ENCODE peak calls at places on chromosome 1, in eight cellular contexts. One of them, this sample, is unnamed.

GRCh38 chr1:94871031-94871430 is 50.9 kb downstream of the SLC44A3 start:
- DNase-seq in neuronal stem cell: no peak
- DNase-seq in body of pancreas: no peak
- DNase-seq in fibroblast of pulmonary artery: no peak
- DNase-seq in bronchial epithelial cell: no peak
- DNase-seq in AG10803: peak; percentile 32
- DNase-seq in cardiac muscle cell: no peak
- DNase-seq in epithelial cell of esophagus: no peak
- DNase-seq in this sample: no peak

GRCh38 chr1:29488794-29489309 is 252.5 kb downstream of the PTPRU start:
- DNase-seq in AG10803: no peak
- DNase-seq in epithelial cell of esophagus: no peak
- DNase-seq in cardiac muscle cell: no peak
- DNase-seq in bronchial epithelial cell: no peak
- DNase-seq in fibroblast of pulmonary artery: no peak
- DNase-seq in body of pancreas: no peak
- DNase-seq in neuronal stem cell: no peak
- DNase-seq in this sample: no peak

GRCh38 chr1:165235158-165235776 is 121.2 kb downstream of the LMX1A start:
- DNase-seq in neuronal stem cell: peak; percentile 65
- DNase-seq in body of pancreas: peak; percentile 26
- DNase-seq in AG10803: no peak
- DNase-seq in bronchial epithelial cell: no peak
- DNase-seq in epithelial cell of esophagus: no peak
- DNase-seq in fibroblast of pulmonary artery: no peak
- DNase-seq in cardiac muscle cell: no peak
- DNase-seq in this sample: no peak

GRCh38 chr1:79042117-79042516 is 35.6 kb upstream of the ADGRL4 start:
- DNase-seq in fibroblast of pulmonary artery: peak; percentile 74
- DNase-seq in epithelial cell of esophagus: peak; percentile 55
- DNase-seq in cardiac muscle cell: peak; percentile 67
- DNase-seq in body of pancreas: no peak
- DNase-seq in bronchial epithelial cell: peak; percentile 64
- DNase-seq in AG10803: peak; percentile 75
- DNase-seq in neuronal stem cell: no peak
- DNase-seq in this sample: no peak

GRCh38 chr1:24351247-24351646 is 32.1 kb downstream of the GRHL3 start:
- DNase-seq in bronchial epithelial cell: no peak
- DNase-seq in fibroblast of pulmonary artery: no peak
- DNase-seq in body of pancreas: no peak
- DNase-seq in cardiac muscle cell: no peak
- DNase-seq in AG10803: no peak
- DNase-seq in neuronal stem cell: no peak
- DNase-seq in epithelial cell of esophagus: no peak
- DNase-seq in this sample: no peak

GRCh38 chr1:214882621-214883020 is 199.9 kb upstream of the KCNK2 start:
- DNase-seq in cardiac muscle cell: no peak
- DNase-seq in neuronal stem cell: no peak
- DNase-seq in body of pancreas: no peak
- DNase-seq in bronchial epithelial cell: no peak
- DNase-seq in fibroblast of pulmonary artery: no peak
- DNase-seq in epithelial cell of esophagus: no peak
- DNase-seq in AG10803: peak; percentile 12
- DNase-seq in this sample: no peak

GRCh38 chr1:183885142-183885735 is 80.3 kb downstream of the RGL1 start:
- DNase-seq in body of pancreas: no peak
- DNase-seq in cardiac muscle cell: peak; percentile 42
- DNase-seq in AG10803: no peak
- DNase-seq in fibroblast of pulmonary artery: no peak
- DNase-seq in bronchial epithelial cell: peak; percentile 21
- DNase-seq in epithelial cell of esophagus: no peak
- DNase-seq in neuronal stem cell: no peak
- DNase-seq in this sample: no peak

GRCh38 chr1:232292818-232293217 is 337.1 kb downstream of the SIPA1L2 start:
- DNase-seq in cardiac muscle cell: no peak
- DNase-seq in neuronal stem cell: no peak
- DNase-seq in epithelial cell of esophagus: peak; percentile 72
- DNase-seq in body of pancreas: no peak
- DNase-seq in bronchial epithelial cell: peak; percentile 84
- DNase-seq in fibroblast of pulmonary artery: no peak
- DNase-seq in AG10803: no peak
- DNase-seq in this sample: no peak

GRCh38 chr1:37945743-37946702 is 830 bp downstream of the INPP5B start:
- DNase-seq in cardiac muscle cell: peak; percentile 98
- DNase-seq in fibroblast of pulmonary artery: peak; percentile 98
- DNase-seq in AG10803: peak; percentile 96
- DNase-seq in neuronal stem cell: no peak
- DNase-seq in bronchial epithelial cell: no peak
- DNase-seq in epithelial cell of esophagus: no peak
- DNase-seq in body of pancreas: peak; percentile 32
- DNase-seq in this sample: no peak

GRCh38 chr1:96424882-96425281 is 296.7 kb upstream of the PTBP2 start:
- DNase-seq in cardiac muscle cell: peak; percentile 7
- DNase-seq in fibroblast of pulmonary artery: no peak
- DNase-seq in neuronal stem cell: no peak
- DNase-seq in AG10803: peak; percentile 84
- DNase-seq in epithelial cell of esophagus: no peak
- DNase-seq in body of pancreas: no peak
- DNase-seq in bronchial epithelial cell: no peak
- DNase-seq in this sample: no peak

GRCh38 chr1:145981299-145981600 is 15.1 kb downstream of the TXNIP start:
- DNase-seq in neuronal stem cell: no peak
- DNase-seq in fibroblast of pulmonary artery: no peak
- DNase-seq in body of pancreas: no peak
- DNase-seq in bronchial epithelial cell: no peak
- DNase-seq in AG10803: no peak
- DNase-seq in epithelial cell of esophagus: no peak
- DNase-seq in cardiac muscle cell: no peak
- DNase-seq in this sample: no peak

GRCh38 chr1:44553127-44553758 is 121.0 kb downstream of the TMEM53 start:
- DNase-seq in cardiac muscle cell: no peak
- DNase-seq in fibroblast of pulmonary artery: no peak
- DNase-seq in epithelial cell of esophagus: no peak
- DNase-seq in AG10803: peak; percentile 3
- DNase-seq in body of pancreas: no peak
- DNase-seq in neuronal stem cell: no peak
- DNase-seq in bronchial epithelial cell: peak; percentile 50
- DNase-seq in this sample: no peak

GRCh38 chr1:17143760-17144159 is 24.5 kb upstream of the PADI2 start:
- DNase-seq in AG10803: no peak
- DNase-seq in cardiac muscle cell: no peak
- DNase-seq in neuronal stem cell: no peak
- DNase-seq in body of pancreas: no peak
- DNase-seq in epithelial cell of esophagus: no peak
- DNase-seq in bronchial epithelial cell: no peak
- DNase-seq in fibroblast of pulmonary artery: no peak
- DNase-seq in this sample: no peak
- H3K4me3 ChIP-seq in AG10803: no peak overlapping the region
- H3K4me3 ChIP-seq in cardiac muscle cell: no peak overlapping the region
- H3K4me3 ChIP-seq in neuronal stem cell: no peak overlapping the region
- H3K4me3 ChIP-seq in body of pancreas: no peak overlapping the region
- H3K4me3 ChIP-seq in epithelial cell of esophagus: no peak overlapping the region
- H3K4me3 ChIP-seq in bronchial epithelial cell: no peak overlapping the region
- H3K4me3 ChIP-seq in fibroblast of pulmonary artery: no peak overlapping the region
- H3K4me3 ChIP-seq in this sample: no peak overlapping the region

DNA sequence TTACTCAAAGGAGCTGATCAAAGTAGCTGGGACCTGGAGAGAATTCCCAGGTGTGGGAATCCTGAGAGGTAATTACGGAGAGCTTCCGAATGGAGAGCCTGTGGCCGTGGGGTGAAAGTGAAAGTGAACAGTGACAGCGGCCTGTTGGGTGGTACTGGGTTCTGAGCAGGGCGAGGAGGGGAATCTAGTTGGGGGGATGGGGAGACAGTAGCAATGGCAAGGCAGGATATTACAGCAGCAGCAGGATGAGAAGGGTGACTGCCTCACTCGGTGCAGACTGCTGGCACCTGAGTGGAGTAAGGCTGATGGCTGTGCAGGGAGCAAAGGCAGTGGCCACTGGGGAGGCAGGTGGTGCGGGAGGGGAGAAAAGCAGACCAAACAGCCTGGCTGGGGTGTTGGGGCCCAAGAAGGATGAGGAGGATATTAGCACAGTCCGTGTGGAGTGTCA is 70.3 kb upstream of the PRDX6 start:
- DNase-seq in AG10803: no peak
- DNase-seq in fibroblast of pulmonary artery: no peak
- DNase-seq in bronchial epithelial cell: no peak
- DNase-seq in neuronal stem cell: no peak
- DNase-seq in body of pancreas: no peak
- DNase-seq in cardiac muscle cell: no peak
- DNase-seq in epithelial cell of esophagus: no peak
- DNase-seq in this sample: no peak
- H3K4me3 ChIP-seq in AG10803: no peak overlapping the region
- H3K4me3 ChIP-seq in fibroblast of pulmonary artery: no peak overlapping the region
- H3K4me3 ChIP-seq in bronchial epithelial cell: no peak overlapping the region
- H3K4me3 ChIP-seq in neuronal stem cell: no peak overlapping the region
- H3K4me3 ChIP-seq in body of pancreas: no peak overlapping the region
- H3K4me3 ChIP-seq in cardiac muscle cell: no peak overlapping the region
- H3K4me3 ChIP-seq in epithelial cell of esophagus: no peak overlapping the region
- H3K4me3 ChIP-seq in this sample: peak overlapping the region; percentile 22

DNA sequence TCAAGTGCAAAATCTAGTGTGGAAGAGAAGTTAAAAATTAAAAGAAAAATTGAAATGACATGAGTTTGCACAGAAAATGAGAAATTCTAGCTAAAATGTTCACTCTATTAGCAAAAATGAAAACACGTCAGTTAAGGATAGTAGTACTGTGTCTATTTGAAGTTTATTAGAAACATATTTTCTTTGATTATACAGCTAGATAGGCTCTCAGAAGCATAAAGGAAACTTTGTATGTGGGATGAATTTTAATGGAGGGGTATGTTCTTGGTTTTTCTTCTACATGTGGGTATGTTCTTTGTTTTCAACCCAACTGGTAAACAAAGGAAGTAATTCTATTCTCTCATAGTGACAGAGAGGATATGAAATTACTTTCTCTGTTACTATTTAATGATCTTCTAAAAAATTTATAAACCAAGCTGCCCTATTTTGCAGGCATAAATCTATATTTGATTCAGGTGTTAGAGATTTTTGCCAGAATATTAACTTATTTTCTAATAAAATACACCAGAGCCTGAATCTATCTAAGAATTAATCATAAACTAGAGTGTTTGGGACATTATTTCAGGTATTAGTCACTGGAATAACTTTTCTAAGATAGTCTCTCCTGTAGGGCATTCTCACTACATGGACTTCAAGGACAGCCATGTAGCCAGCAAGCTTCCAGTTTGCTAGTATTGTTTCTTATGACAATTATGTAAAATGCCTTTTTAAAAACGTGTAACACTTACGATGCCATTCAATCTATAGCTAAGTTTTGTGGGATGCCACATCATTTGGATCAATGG is 15.8 kb downstream of the GPSM2 start:
- DNase-seq in neuronal stem cell: no peak
- DNase-seq in bronchial epithelial cell: peak; percentile 44
- DNase-seq in epithelial cell of esophagus: no peak
- DNase-seq in fibroblast of pulmonary artery: peak; percentile 20
- DNase-seq in AG10803: no peak
- DNase-seq in body of pancreas: no peak
- DNase-seq in cardiac muscle cell: no peak
- DNase-seq in this sample: peak; percentile 28
- H3K4me3 ChIP-seq in neuronal stem cell: no peak overlapping the region
- H3K4me3 ChIP-seq in bronchial epithelial cell: no peak overlapping the region
- H3K4me3 ChIP-seq in epithelial cell of esophagus: no peak overlapping the region
- H3K4me3 ChIP-seq in fibroblast of pulmonary artery: no peak overlapping the region
- H3K4me3 ChIP-seq in AG10803: no peak overlapping the region
- H3K4me3 ChIP-seq in body of pancreas: no peak overlapping the region
- H3K4me3 ChIP-seq in cardiac muscle cell: no peak overlapping the region
- H3K4me3 ChIP-seq in this sample: no peak overlapping the region

DNA sequence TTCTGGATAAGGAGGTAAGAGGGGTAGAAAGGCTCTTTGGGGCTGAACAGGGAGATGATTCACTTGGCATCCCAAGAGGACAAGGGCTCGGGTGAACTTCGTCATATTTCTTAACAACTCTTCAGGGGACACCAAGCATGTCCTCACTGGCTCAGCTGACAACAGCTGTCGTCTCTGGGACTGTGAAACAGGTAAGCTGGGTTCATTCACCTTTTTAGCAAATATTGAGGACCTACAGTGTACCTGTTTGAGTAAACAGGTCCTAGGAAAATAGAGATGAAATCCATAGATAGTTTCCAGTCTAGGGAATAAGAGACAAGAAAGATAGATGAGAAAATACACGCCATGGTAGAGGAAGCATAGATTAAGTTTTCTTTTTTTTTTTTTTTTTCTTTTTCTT is 2.1 kb downstream of the EIF3I start:
- DNase-seq in fibroblast of pulmonary artery: no peak
- DNase-seq in epithelial cell of esophagus: no peak
- DNase-seq in bronchial epithelial cell: no peak
- DNase-seq in AG10803: no peak
- DNase-seq in cardiac muscle cell: no peak
- DNase-seq in neuronal stem cell: no peak
- DNase-seq in body of pancreas: no peak
- DNase-seq in this sample: no peak
- H3K4me3 ChIP-seq in fibroblast of pulmonary artery: no peak overlapping the region
- H3K4me3 ChIP-seq in epithelial cell of esophagus: no peak overlapping the region
- H3K4me3 ChIP-seq in bronchial epithelial cell: no peak overlapping the region
- H3K4me3 ChIP-seq in AG10803: no peak overlapping the region
- H3K4me3 ChIP-seq in cardiac muscle cell: no peak overlapping the region
- H3K4me3 ChIP-seq in neuronal stem cell: no peak overlapping the region
- H3K4me3 ChIP-seq in body of pancreas: no peak overlapping the region
- H3K4me3 ChIP-seq in this sample: no peak overlapping the region

This sample was measured in SJSA1.